ENCODE peak calls at places on chromosomes 1 and 21, in six cellular contexts. P, B, X, Y, W and M are unnamed samples.
A peak's percentile ranks its signal among the peaks of the same experiment; 100 is the strongest.

GRCh38 chr1:26127235-26128163 is 15.9 kb downstream of the PDIK1L start:
- DNase-seq in B (no peak), X (no peak), W (no peak), Y (no peak), P (no peak), M (no peak)

GRCh38 chr21:45823100-45823681 is 158.4 kb upstream of the COL6A1 start:
- DNase-seq in W (no peak), P (no peak), B (no peak), Y (no peak), X (no peak), M (no peak)

GRCh38 chr1:18962855-18963737 is 6.6 kb upstream of the IFFO2 start:
- DNase-seq in P (no peak), B (no peak), X (no peak), Y (no peak), W (no peak), M (no peak)

GRCh38 chr1:155300553-155301329 is 497 bp downstream of the PKLR start:
- DNase-seq in P (no peak), X (no peak), W (no peak), Y (no peak), B (no peak), M (no peak)

GRCh38 chr1:176222196-176222595 is 15.1 kb upstream of the COP1 start:
- DNase-seq in B (no peak), X (no peak), P (no peak), W (no peak), Y (no peak), M (no peak)

GRCh38 chr1:43853161-43853921 is 80.3 kb upstream of the ARTN start:
- DNase-seq in P (peak; percentile 62), Y (no peak), B (peak; percentile 68), X (no peak), W (peak; percentile 91), M (no peak)

GRCh38 chr1:180365039-180365438 is 135.0 kb downstream of the LHX4 start:
- DNase-seq in Y (no peak), B (no peak), P (no peak), W (no peak), X (no peak), M (no peak)

GRCh38 chr1:209202826-209203439 is 380.6 kb upstream of the CAMK1G start:
- DNase-seq in B (peak; percentile 36), P (peak; percentile 64), W (peak; percentile 30), X (no peak), Y (no peak), M (peak; percentile 40)

GRCh38 chr1:63148825-63149645 is 173.3 kb upstream of the FOXD3 start:
- DNase-seq in W (no peak), X (no peak), Y (no peak), B (peak; percentile 58), P (peak; percentile 25), M (no peak)

GRCh38 chr1:17125756-17126237 is 6.5 kb upstream of the PADI2 start:
- DNase-seq in P (peak; percentile 90), X (peak; percentile 99), Y (peak; percentile 61), W (peak; percentile 35), B (peak; percentile 63), M (peak; percentile 47)

GRCh38 chr1:118948351-118948750 is 39.8 kb downstream of the TBX15 start:
- DNase-seq in B (no peak), Y (no peak), P (no peak), W (no peak), X (no peak), M (no peak)

GRCh38 chr1:96281491-96281890 is 440.1 kb upstream of the PTBP2 start:
- DNase-seq in B (no peak), Y (no peak), X (no peak), P (no peak), W (no peak), M (no peak)

GRCh38 chr1:56148466-56149193 is 430.7 kb downstream of the PLPP3 start:
- DNase-seq in P (no peak), Y (no peak), B (peak; percentile 4), X (no peak), W (no peak), M (no peak)

GRCh38 chr1:155125946-155126493 is 1.7 kb upstream of the EFNA1 start:
- DNase-seq in X (no peak), P (no peak), W (no peak), B (no peak), Y (no peak), M (no peak)

GRCh38 chr1:19091539-19091938 is 118.5 kb downstream of the UBR4 start:
- DNase-seq in B (no peak), W (no peak), P (no peak), Y (no peak), X (no peak), M (no peak)

GRCh38 chr21:35212393-35213127 is 163.5 kb upstream of the RUNX1 start:
- DNase-seq in B (peak; percentile 93), X (no peak), W (no peak), P (no peak), Y (no peak), M (no peak)

GRCh38 chr1:119773711-119774241 is 5.1 kb upstream of the HMGCS2 start:
- DNase-seq in Y (no peak), X (no peak), B (peak; percentile 2), W (peak; percentile 18), P (no peak), M (no peak)

GRCh38 chr1:25867210-25867991 is 8.1 kb downstream of the PAQR7 start:
- DNase-seq in X (no peak), P (no peak), B (no peak), Y (no peak), W (no peak), M (no peak)

GRCh38 chr1:226586116-226586515 is 37.6 kb downstream of the STUM start:
- DNase-seq in W (no peak), P (no peak), X (no peak), B (no peak), Y (no peak), M (no peak)

GRCh38 chr1:153791856-153792253 is 16.6 kb downstream of the SLC27A3 start:
- DNase-seq in P (no peak), X (no peak), W (no peak), Y (no peak), B (peak; percentile 81), M (no peak)

GRCh38 chr1:59815892-59816291 is 1.1 kb downstream of the HOOK1 start:
- DNase-seq in Y (no peak), P (no peak), B (no peak), W (no peak), X (no peak), M (no peak)

GRCh38 chr1:92792340-92792782 is 7.5 kb upstream of the EVI5 start:
- DNase-seq in W (no peak), P (no peak), Y (no peak), X (no peak), B (peak; percentile 64), M (no peak)

GRCh38 chr1:208807446-208808117 is 563.4 kb upstream of the PLXNA2 start:
- DNase-seq in B (peak; percentile 74), Y (no peak), X (no peak), P (no peak), W (no peak), M (no peak)

GRCh38 chr1:41840592-41841246 is 78.0 kb downstream of the HIVEP3 start:
- DNase-seq in W (no peak), P (no peak), X (no peak), B (peak; percentile 68), Y (no peak), M (no peak)

GRCh38 chr1:241600496-241600901 is 39.7 kb downstream of the CHML start:
- DNase-seq in Y (no peak), P (peak; percentile 17), W (no peak), X (no peak), B (no peak), M (no peak)

GRCh38 chr1:219529116-219529515 is 83.8 kb downstream of the ZC3H11B start:
- DNase-seq in X (no peak), B (no peak), P (no peak), Y (no peak), W (peak; percentile 52), M (no peak)

GRCh38 chr1:25878690-25879089 is 3.2 kb upstream of the PAQR7 start:
- DNase-seq in W (no peak), X (no peak), P (no peak), B (no peak), Y (no peak), M (no peak)